ENCODE peak calls at places on chromosomes 16 and 17, in six cellular contexts. V, S, E, R, J and T are unnamed samples.

GRCh38 chr16:11130978-11131665 is 124.9 kb downstream of the SOCS1 start:
- DNase-seq in E (no peak), J (no peak), S (no peak), R (no peak), V (no peak), T (no peak)

GRCh38 chr17:71975998-71976649 is 144.7 kb upstream of the SOX9 start:
- DNase-seq in E (peak), V (no peak), R (peak), S (no peak), J (peak), T (peak)

GRCh38 chr17:38751144-38751802 is 1.3 kb upstream of the PSMB3 start:
- DNase-seq in J (no peak), S (no peak), R (no peak), V (peak), E (no peak), T (peak)

GRCh38 chr16:11780988-11781680 is 15.9 kb downstream of the ZC3H7A start:
- DNase-seq in V (peak), J (no peak), E (no peak), S (no peak), R (no peak), T (peak)

GRCh38 chr17:39222866-39223834 is 2.6 kb downstream of the STAC2 start:
- DNase-seq in S (no peak), E (no peak), R (no peak), J (no peak), V (no peak), T (no peak)

GRCh38 chr17:76940293-76940692 is 72.1 kb downstream of the MGAT5B start:
- DNase-seq in J (no peak), E (no peak), S (no peak), R (no peak), V (no peak), T (no peak)

GRCh38 chr16:84524346-84524920 is 20.0 kb upstream of the MEAK7 start:
- DNase-seq in E (no peak), J (no peak), V (no peak), R (no peak), S (no peak), T (no peak)

GRCh38 chr17:13395346-13395745 is 206.4 kb downstream of the HS3ST3A1 start:
- DNase-seq in S (no peak), R (no peak), V (no peak), J (peak), E (no peak), T (no peak)

GRCh38 chr17:30964878-30965277 is 6.0 kb upstream of the RNF135 start:
- DNase-seq in E (no peak), V (no peak), J (peak), S (no peak), R (no peak), T (peak)

GRCh38 chr16:10876799-10877341 is at the start of gene CIITA:
- DNase-seq in V (no peak), J (peak), E (peak), S (peak), R (no peak), T (peak)

GRCh38 chr16:49720225-49720624 is 135.7 kb downstream of the ZNF423 start:
- DNase-seq in V (no peak), R (no peak), S (no peak), J (no peak), E (no peak), T (no peak)